ENCODE peak calls at places on chromosome 16, in five cellular contexts. P is psoas muscle, X is activated T-cell treated with anti-CD3 and anti-CD28 coated beads for 48 hours, L is progenitor cell of endocrine pancreas, U is posterior cingulate gyrus. Z is an unnamed sample.

GRCh38 chr16:553601-554296 is 6.4 kb upstream of the PRR35 start:
- DNase-seq in X (no peak), U (no peak), L (no peak), P (no peak), Z (no peak)

GRCh38 chr16:57333402-57333801 is 25.2 kb upstream of the CCL22 start:
- DNase-seq in P (no peak), U (no peak), X (no peak), L (no peak), Z (no peak)

GRCh38 chr16:79901522-79901921 is 301.0 kb upstream of the MAF start:
- DNase-seq in P (no peak), X (no peak), U (no peak), L (no peak), Z (no peak)

GRCh38 chr16:2452650-2453049 is 7.3 kb upstream of the TEDC2 start:
- DNase-seq in L (no peak), P (no peak), U (no peak), X (no peak), Z (no peak)

GRCh38 chr16:57591086-57591869 is 37.2 kb upstream of the ADGRG1 start:
- DNase-seq in U (peak), X (peak), P (peak), L (peak), Z (no peak)

GRCh38 chr16:50210266-50211038 is 55.9 kb upstream of the ADCY7 start:
- DNase-seq in L (peak), X (peak), U (peak), P (peak), Z (peak)

GRCh38 chr16:4402439-4403132 is 13.8 kb downstream of the CORO7 start:
- DNase-seq in L (peak), X (peak), U (peak), P (peak), Z (peak)

GRCh38 chr16:68506331-68507053 is 32.6 kb upstream of the ZFP90 start:
- DNase-seq in P (no peak), X (no peak), U (peak), L (no peak), Z (peak)

GRCh38 chr16:84654238-84654637 is 5.9 kb downstream of the KLHL36 start:
- DNase-seq in P (no peak), L (no peak), U (no peak), X (no peak), Z (no peak)

GRCh38 chr16:80583466-80583865 is 42.7 kb downstream of the DYNLRB2 start:
- DNase-seq in U (no peak), P (no peak), X (peak), L (no peak), Z (no peak)